ENCODE peak calls at places on chromosome 1, in eight cellular contexts. O is A673, M is osteoblast, B is left ventricle myocardium inferior, E is tibial artery, G is MM.1S, Y is tibial nerve, H is heart right ventricle. X is an unnamed sample.

GRCh38 chr1:64499966-64500365 is 30.0 kb downstream of the CACHD1 start:
- DNase-seq in Y (no peak), O (no peak), G (no peak), H (no peak), B (no peak), M (peak; percentile 79), E (no peak), X (no peak)

GRCh38 chr1:203250936-203251335 is 21.5 kb upstream of the CHIT1 start:
- DNase-seq in M (no peak), O (no peak), E (no peak), H (no peak), G (no peak), Y (no peak), B (no peak), X (no peak)

GRCh38 chr1:6914646-6915178 is 129.5 kb downstream of the CAMTA1 start:
- DNase-seq in H (no peak), M (no peak), Y (no peak), G (no peak), E (no peak), B (no peak), O (no peak), X (no peak)

GRCh38 chr1:164707868-164708331 is 148.9 kb downstream of the PBX1 start:
- DNase-seq in M (no peak), B (no peak), H (no peak), E (no peak), G (no peak), Y (no peak), O (no peak), X (peak; percentile 77)

GRCh38 chr1:175221548-175222175 is 29.1 kb upstream of the KIAA0040 start:
- DNase-seq in B (peak; percentile 40), E (no peak), Y (no peak), M (no peak), O (no peak), G (no peak), H (peak; percentile 43), X (no peak)

GRCh38 chr1:229863651-229864545 is 203.1 kb upstream of the GALNT2 start:
- DNase-seq in O (no peak), B (peak; percentile 46), M (no peak), Y (no peak), G (no peak), H (peak; percentile 73), E (peak; percentile 65), X (no peak)

GRCh38 chr1:153361129-153362109 is 3.8 kb downstream of the S100A9 start:
- DNase-seq in H (no peak), Y (no peak), G (no peak), B (no peak), O (no peak), M (peak; percentile 57), E (peak; percentile 10), X (no peak)

GRCh38 chr1:38690790-38691189 is 168.8 kb downstream of the RRAGC start:
- DNase-seq in O (no peak), E (no peak), M (no peak), H (no peak), B (no peak), Y (no peak), G (no peak), X (peak; percentile 5)

GRCh38 chr1:6447016-6447817 is 18.8 kb downstream of the TNFRSF25 start:
- DNase-seq in H (no peak), E (no peak), O (no peak), G (no peak), M (no peak), B (no peak), Y (no peak), X (no peak)

GRCh38 chr1:46134660-46135331 is 2.4 kb upstream of the PIK3R3 start:
- DNase-seq in O (no peak), G (peak; percentile 38), Y (no peak), M (peak; percentile 91), H (peak; percentile 52), B (no peak), E (no peak), X (peak; percentile 34)

GRCh38 chr1:3697810-3698209 is 45.5 kb downstream of the TP73 start:
- DNase-seq in Y (no peak), G (no peak), O (no peak), M (no peak), H (no peak), B (no peak), E (no peak), X (no peak)

GRCh38 chr1:173779946-173780345 is 44.5 kb upstream of the DARS2 start:
- DNase-seq in O (no peak), B (no peak), H (no peak), E (no peak), Y (no peak), G (no peak), M (no peak), X (no peak)

GRCh38 chr1:194698908-194699318 is 1512.5 kb upstream of the B3GALT2 start:
- DNase-seq in O (no peak), M (no peak), G (peak; percentile 70), Y (no peak), E (no peak), H (no peak), B (no peak), X (no peak)

GRCh38 chr1:9652379-9653194 is 1.1 kb downstream of the PIK3CD start:
- DNase-seq in G (no peak), Y (no peak), B (peak; percentile 35), H (no peak), O (no peak), E (no peak), M (peak; percentile 85), X (peak; percentile 7)

GRCh38 chr1:29043270-29043971 is 80.3 kb downstream of the TMEM200B start:
- DNase-seq in H (peak; percentile 28), B (no peak), G (no peak), E (no peak), O (no peak), M (no peak), Y (no peak), X (no peak)

GRCh38 chr1:233491953-233492627 is 121.8 kb upstream of the KCNK1 start:
- DNase-seq in O (no peak), M (no peak), H (no peak), G (no peak), B (no peak), E (no peak), Y (no peak), X (no peak)

GRCh38 chr1:205249651-205250050 is 21.9 kb downstream of the TMCC2 start:
- DNase-seq in B (no peak), G (no peak), H (no peak), Y (no peak), E (no peak), M (peak; percentile 52), O (no peak), X (no peak)

GRCh38 chr1:917466-918091 is 6.1 kb upstream of the SAMD11 start:
- DNase-seq in H (no peak), G (no peak), B (no peak), E (no peak), M (no peak), O (no peak), Y (no peak), X (no peak)

GRCh38 chr1:154938604-154939399 is 2.3 kb upstream of the PMVK start:
- DNase-seq in Y (no peak), H (no peak), G (no peak), E (no peak), O (no peak), M (peak; percentile 60), B (no peak), X (no peak)

GRCh38 chr1:154937988-154938386 is 1.5 kb upstream of the PMVK start:
- DNase-seq in M (no peak), Y (no peak), E (no peak), O (no peak), B (no peak), H (no peak), G (no peak), X (no peak)

GRCh38 chr1:154935749-154936415 is 637 bp downstream of the PMVK start:
- DNase-seq in B (no peak), E (no peak), G (no peak), Y (no peak), H (no peak), M (peak; percentile 19), O (no peak), X (no peak)

GRCh38 chr1:154936416-154937050 is at the start of gene PMVK:
- DNase-seq in B (peak; percentile 95), H (peak; percentile 98), O (peak; percentile 97), Y (peak; percentile 97), M (peak; percentile 98), E (peak; percentile 97), G (peak; percentile 100), X (peak; percentile 93)

GRCh38 chr1:154937051-154937987 is 800 bp upstream of the PMVK start:
- DNase-seq in M (peak; percentile 96), E (peak; percentile 94), Y (peak; percentile 85), B (peak; percentile 92), O (peak; percentile 94), G (peak; percentile 100), H (peak; percentile 92), X (peak; percentile 88)
- TF ChIP-seq CTCF in M (peak; percentile 40), E (peak; percentile 43), Y (peak; percentile 15), B (peak; percentile 53), O (peak; percentile 28), G (peak; percentile 38), H (peak; percentile 29), X (peak; percentile 23)

DNA sequence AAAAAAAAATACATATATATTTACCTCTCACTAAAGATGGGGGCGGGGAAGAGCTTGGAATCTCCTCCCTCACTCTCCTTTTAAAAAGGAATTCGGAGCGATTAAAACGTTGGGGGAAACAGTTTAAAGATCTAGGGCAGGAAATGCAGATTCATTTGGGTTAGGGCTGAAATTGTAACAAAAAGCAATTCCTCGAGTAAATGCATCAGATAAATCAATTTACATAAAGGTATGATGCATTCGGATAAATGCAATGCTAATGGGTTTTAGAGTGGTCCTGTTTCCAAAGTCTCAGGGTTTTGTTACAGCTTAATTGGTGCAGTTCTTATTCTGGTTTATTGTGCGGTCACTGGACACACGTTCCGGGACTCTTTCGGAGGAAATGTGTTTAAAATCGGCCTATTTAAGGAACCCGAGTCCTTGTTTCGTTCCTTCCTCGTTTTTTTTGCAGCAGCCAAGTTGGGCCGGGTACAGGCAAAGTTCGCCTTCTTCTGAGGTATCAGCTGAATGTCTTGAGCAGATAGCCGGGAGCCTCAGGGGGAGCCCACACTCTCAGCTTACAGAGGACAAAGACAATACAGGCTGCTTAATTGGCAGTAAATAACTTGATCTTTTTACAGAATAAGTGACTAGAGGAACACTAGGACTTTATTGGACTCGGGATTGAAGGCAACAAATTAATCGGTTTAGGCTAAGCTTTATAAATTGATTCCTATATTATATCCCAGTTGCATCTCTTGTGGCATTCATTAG is 1.7 kb downstream of the LMO4 start:
- DNase-seq in G (peak; percentile 54), H (peak; percentile 17), O (peak; percentile 54), M (peak; percentile 88), B (no peak), Y (peak; percentile 40), E (no peak), X (no peak)
- H3K27me3 ChIP-seq in G (no peaks in the 10 kb centered on the region), H (no peaks in the 10 kb centered on the region), O (no peaks in the 10 kb centered on the region), M (no peaks in the 10 kb centered on the region), B (no peaks in the 10 kb centered on the region), Y (no peaks in the 10 kb centered on the region), E (no peaks in the 10 kb centered on the region), X (no peaks in the 10 kb centered on the region)

GRCh38 chr1:24981632-24982007 is 51.5 kb upstream of the RUNX3 start:
- DNase-seq in G (no peak), B (no peak), E (no peak), H (no peak), Y (no peak), O (no peak), M (no peak), X (no peak)
- TF ChIP-seq CTCF in G (no peak), B (no peak), E (no peak), H (no peak), Y (no peak), O (no peak), M (no peak), X (no peak)

GRCh38 chr1:68321084-68321685 is 88.9 kb upstream of the WLS start:
- DNase-seq in M (no peak), G (no peak), E (peak; percentile 83), B (peak; percentile 67), O (no peak), H (peak; percentile 53), Y (peak; percentile 36), X (peak; percentile 57)
- H3K27me3 ChIP-seq in M (peaks cover 5% of the 10 kb centered on the region), G (no peaks in the 10 kb centered on the region), E (no peaks in the 10 kb centered on the region), B (no peaks in the 10 kb centered on the region), O (no peaks in the 10 kb centered on the region), H (no peaks in the 10 kb centered on the region), Y (no peaks in the 10 kb centered on the region), X (no peaks in the 10 kb centered on the region)

X was measured in brain microvascular endothelial cell.